ENCODE peak calls at places on chromosomes 13 and 19, in five cellular contexts. One of them, this sample, is unnamed.

GRCh38 chr19:37932985-37933953 is 26.3 kb downstream of the SIPA1L3 start:
- DNase-seq in fibroblast of lung: peak
- DNase-seq in brain microvascular endothelial cell: no peak
- DNase-seq in psoas muscle: peak
- DNase-seq in dorsolateral prefrontal cortex: no peak
- DNase-seq in this sample: no peak

GRCh38 chr19:44738603-44739585 is 9.6 kb upstream of the BCL3 start:
- DNase-seq in dorsolateral prefrontal cortex: no peak
- DNase-seq in brain microvascular endothelial cell: no peak
- DNase-seq in psoas muscle: no peak
- DNase-seq in fibroblast of lung: no peak
- DNase-seq in this sample: no peak

GRCh38 chr19:29404951-29405727 is 120.7 kb upstream of the VSTM2B start:
- DNase-seq in fibroblast of lung: no peak
- DNase-seq in dorsolateral prefrontal cortex: peak
- DNase-seq in brain microvascular endothelial cell: no peak
- DNase-seq in psoas muscle: no peak
- DNase-seq in this sample: peak

GRCh38 chr13:106581268-106581667 is 13.3 kb upstream of the ARGLU1 start:
- DNase-seq in psoas muscle: no peak
- DNase-seq in brain microvascular endothelial cell: no peak
- DNase-seq in fibroblast of lung: no peak
- DNase-seq in dorsolateral prefrontal cortex: no peak
- DNase-seq in this sample: no peak

GRCh38 chr19:2358548-2359173 is 1.4 kb upstream of the TMPRSS9 start:
- DNase-seq in psoas muscle: no peak
- DNase-seq in brain microvascular endothelial cell: no peak
- DNase-seq in dorsolateral prefrontal cortex: no peak
- DNase-seq in fibroblast of lung: no peak
- DNase-seq in this sample: no peak

GRCh38 chr19:32599736-32600157 is 18.8 kb downstream of the PDCD5 start:
- DNase-seq in fibroblast of lung: peak
- DNase-seq in brain microvascular endothelial cell: peak
- DNase-seq in dorsolateral prefrontal cortex: peak
- DNase-seq in psoas muscle: no peak
- DNase-seq in this sample: peak

GRCh38 chr13:42219870-42220269 is 52.1 kb upstream of the AKAP11 start:
- DNase-seq in fibroblast of lung: no peak
- DNase-seq in dorsolateral prefrontal cortex: no peak
- DNase-seq in brain microvascular endothelial cell: no peak
- DNase-seq in psoas muscle: no peak
- DNase-seq in this sample: no peak

GRCh38 chr19:29610574-29611271 is 4.6 kb downstream of the POP4 start:
- DNase-seq in dorsolateral prefrontal cortex: peak
- DNase-seq in fibroblast of lung: peak
- DNase-seq in psoas muscle: peak
- DNase-seq in brain microvascular endothelial cell: peak
- DNase-seq in this sample: peak

GRCh38 chr13:69226427-69226826 is 881.2 kb upstream of the ATXN8OS start:
- DNase-seq in fibroblast of lung: no peak
- DNase-seq in psoas muscle: no peak
- DNase-seq in brain microvascular endothelial cell: no peak
- DNase-seq in dorsolateral prefrontal cortex: no peak
- DNase-seq in this sample: no peak

GRCh38 chr13:72637561-72637960 is 89.9 kb downstream of the MZT1 start:
- DNase-seq in psoas muscle: no peak
- DNase-seq in dorsolateral prefrontal cortex: no peak
- DNase-seq in brain microvascular endothelial cell: no peak
- DNase-seq in fibroblast of lung: no peak
- DNase-seq in this sample: no peak

GRCh38 chr19:10603084-10603872 is 16.2 kb upstream of the AP1M2 start:
- DNase-seq in brain microvascular endothelial cell: no peak
- DNase-seq in psoas muscle: peak
- DNase-seq in dorsolateral prefrontal cortex: no peak
- DNase-seq in fibroblast of lung: no peak
- DNase-seq in this sample: peak

GRCh38 chr19:16316506-16316882 is 8.1 kb upstream of the KLF2 start:
- DNase-seq in brain microvascular endothelial cell: peak
- DNase-seq in psoas muscle: no peak
- DNase-seq in fibroblast of lung: no peak
- DNase-seq in dorsolateral prefrontal cortex: no peak
- DNase-seq in this sample: no peak

GRCh38 chr13:37403776-37404497 is 194.6 kb downstream of the POSTN start:
- DNase-seq in dorsolateral prefrontal cortex: no peak
- DNase-seq in brain microvascular endothelial cell: peak
- DNase-seq in fibroblast of lung: peak
- DNase-seq in psoas muscle: no peak
- DNase-seq in this sample: no peak

GRCh38 chr13:113722921-113723320 is 36.1 kb upstream of the TMEM255B start:
- DNase-seq in dorsolateral prefrontal cortex: no peak
- DNase-seq in brain microvascular endothelial cell: no peak
- DNase-seq in fibroblast of lung: no peak
- DNase-seq in psoas muscle: no peak
- DNase-seq in this sample: no peak

GRCh38 chr19:17859533-17860330 is at the start of gene RPL18A:
- DNase-seq in fibroblast of lung: peak
- DNase-seq in brain microvascular endothelial cell: peak
- DNase-seq in dorsolateral prefrontal cortex: peak
- DNase-seq in psoas muscle: peak
- DNase-seq in this sample: peak

GRCh38 chr19:1830978-1831377 is 17.3 kb downstream of the REXO1 start:
- DNase-seq in psoas muscle: no peak
- DNase-seq in brain microvascular endothelial cell: no peak
- DNase-seq in dorsolateral prefrontal cortex: no peak
- DNase-seq in fibroblast of lung: no peak
- DNase-seq in this sample: no peak

DNA sequence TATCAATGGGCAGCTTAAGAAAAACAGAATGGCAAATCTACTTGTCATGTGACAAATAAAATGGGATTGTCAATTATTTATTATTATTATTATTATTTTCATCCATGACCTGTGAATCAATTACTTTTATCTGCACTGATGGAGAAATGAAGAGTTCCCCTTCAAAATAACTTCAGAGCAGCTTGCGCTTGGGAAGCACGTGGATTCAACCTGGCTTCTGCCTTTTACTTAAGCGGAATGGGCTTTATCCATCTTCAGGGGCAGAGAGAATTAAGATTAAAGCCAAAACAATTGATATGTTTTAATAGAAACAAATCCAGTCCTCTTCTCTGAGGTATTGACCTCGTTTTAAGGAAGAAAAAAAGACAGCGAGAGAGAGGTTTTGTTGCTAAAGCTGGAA is 913 bp downstream of the SACS start:
- DNase-seq in brain microvascular endothelial cell: no peak
- DNase-seq in dorsolateral prefrontal cortex: no peak
- DNase-seq in psoas muscle: no peak
- DNase-seq in fibroblast of lung: no peak
- DNase-seq in this sample: no peak
- H3K4me3 ChIP-seq in brain microvascular endothelial cell: peak
- H3K4me3 ChIP-seq in dorsolateral prefrontal cortex: peak
- H3K4me3 ChIP-seq in psoas muscle: peak
- H3K4me3 ChIP-seq in fibroblast of lung: peak
- H3K4me3 ChIP-seq in this sample: peak

GRCh38 chr13:93344048-93344447 is 117.4 kb downstream of the GPC6 start:
- DNase-seq in fibroblast of lung: no peak
- DNase-seq in brain microvascular endothelial cell: no peak
- DNase-seq in psoas muscle: no peak
- DNase-seq in dorsolateral prefrontal cortex: no peak
- DNase-seq in this sample: no peak
- H3K4me3 ChIP-seq in fibroblast of lung: no peak
- H3K4me3 ChIP-seq in brain microvascular endothelial cell: no peak
- H3K4me3 ChIP-seq in psoas muscle: no peak
- H3K4me3 ChIP-seq in dorsolateral prefrontal cortex: no peak
- H3K4me3 ChIP-seq in this sample: no peak

DNA sequence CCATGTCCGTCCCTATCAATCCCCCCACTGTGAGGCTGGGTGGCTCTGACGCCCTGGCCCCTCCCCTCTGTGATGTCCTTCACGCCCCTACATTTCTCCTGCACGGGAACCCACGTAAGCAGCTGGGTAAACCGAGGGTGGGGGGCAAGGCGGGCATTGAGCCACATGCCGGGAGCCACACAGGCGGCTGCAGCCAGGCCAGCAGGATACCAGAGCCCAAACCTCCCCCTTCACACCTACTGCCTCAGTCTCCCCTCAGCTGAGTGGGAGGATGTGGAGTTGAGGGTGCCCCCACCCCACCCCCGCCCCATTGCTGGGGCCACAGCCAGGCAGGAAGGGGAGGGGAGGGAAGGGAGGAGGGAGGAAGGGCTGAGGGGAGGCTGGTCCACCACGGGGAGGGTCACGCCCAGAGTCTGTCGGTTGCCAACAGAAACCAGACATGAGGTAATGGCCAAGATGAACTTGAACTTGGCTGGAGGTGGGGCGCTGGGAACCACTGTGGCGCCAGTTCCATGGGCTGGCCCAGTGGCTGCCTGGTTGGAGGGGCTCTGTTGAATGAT is 20.9 kb downstream of the SMIM24 start:
- DNase-seq in dorsolateral prefrontal cortex: no peak
- DNase-seq in fibroblast of lung: peak
- DNase-seq in psoas muscle: peak
- DNase-seq in brain microvascular endothelial cell: peak
- DNase-seq in this sample: no peak
- H3K4me3 ChIP-seq in dorsolateral prefrontal cortex: no peak
- H3K4me3 ChIP-seq in fibroblast of lung: no peak
- H3K4me3 ChIP-seq in psoas muscle: no peak
- H3K4me3 ChIP-seq in brain microvascular endothelial cell: peak
- H3K4me3 ChIP-seq in this sample: no peak

DNA sequence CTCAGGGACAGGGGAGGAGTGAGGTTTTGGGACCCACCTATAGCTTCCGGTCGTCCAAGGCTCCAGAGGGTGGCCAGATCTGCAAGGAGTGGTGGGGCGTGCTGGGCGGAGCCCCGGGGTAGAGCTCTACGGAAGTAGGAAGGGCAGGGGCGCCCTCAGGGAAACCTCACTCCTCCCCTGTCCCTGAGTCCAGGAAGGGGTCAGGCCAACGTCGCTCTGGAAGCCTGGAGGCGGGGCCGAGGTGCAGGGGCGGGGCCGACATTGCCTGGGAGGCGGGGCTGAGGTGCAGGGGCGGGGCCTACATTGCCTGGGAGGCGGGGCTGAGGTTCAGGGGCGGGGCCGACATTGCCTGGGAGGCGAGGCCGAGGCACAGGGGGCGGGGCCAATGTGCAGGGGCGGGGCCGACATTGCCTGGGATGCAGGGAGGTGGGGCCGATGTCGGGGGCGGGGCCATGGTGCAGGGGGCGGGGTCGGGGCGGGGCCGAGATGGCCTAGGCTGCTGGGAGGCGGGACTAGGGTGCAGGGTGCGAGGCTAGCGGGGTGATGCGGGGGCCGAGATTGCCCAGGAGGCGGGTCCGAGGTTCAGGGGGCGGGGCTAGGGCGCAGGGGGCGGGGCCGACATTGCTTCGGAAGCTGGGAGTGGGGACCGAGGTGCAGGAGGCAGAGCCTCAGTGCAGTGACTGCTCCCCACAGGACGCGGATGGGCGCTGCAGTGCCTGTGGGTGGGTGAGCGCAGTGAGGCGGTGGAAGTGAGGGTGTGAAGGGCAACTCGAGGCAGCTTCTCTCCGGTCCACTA is 4.9 kb upstream of the PALM start:
- DNase-seq in psoas muscle: peak
- DNase-seq in dorsolateral prefrontal cortex: no peak
- DNase-seq in fibroblast of lung: peak
- DNase-seq in brain microvascular endothelial cell: peak
- DNase-seq in this sample: peak
- H3K4me3 ChIP-seq in psoas muscle: peak
- H3K4me3 ChIP-seq in dorsolateral prefrontal cortex: no peak
- H3K4me3 ChIP-seq in fibroblast of lung: no peak
- H3K4me3 ChIP-seq in brain microvascular endothelial cell: no peak
- H3K4me3 ChIP-seq in this sample: peak

DNA sequence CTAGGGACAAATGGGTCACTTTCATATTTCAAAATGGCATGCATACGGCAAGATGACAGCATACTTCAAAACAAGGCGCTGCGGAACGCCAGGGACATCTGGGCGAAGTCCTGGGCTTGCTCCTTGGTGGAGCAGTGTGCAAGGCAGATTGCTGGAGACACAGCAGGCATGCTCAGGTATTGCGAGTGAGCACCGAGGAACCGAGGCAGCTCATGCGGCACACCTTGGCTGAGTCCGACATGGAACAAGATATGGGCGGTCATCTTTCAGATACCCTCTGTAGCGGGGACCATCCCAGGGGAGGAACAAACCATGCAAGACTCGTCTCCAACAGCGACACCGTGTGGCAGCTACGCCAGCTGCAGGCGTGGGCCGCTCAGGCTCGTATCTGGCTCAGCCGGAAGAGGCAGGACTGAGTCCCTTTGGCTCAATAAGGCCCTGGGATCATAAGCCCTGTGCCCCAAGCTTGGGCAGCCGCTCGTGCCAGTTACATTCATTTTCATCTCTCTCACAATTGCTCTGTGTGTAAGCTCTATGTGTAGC is 112.4 kb downstream of the NUFIP1 start:
- DNase-seq in dorsolateral prefrontal cortex: no peak
- DNase-seq in brain microvascular endothelial cell: no peak
- DNase-seq in fibroblast of lung: no peak
- DNase-seq in psoas muscle: no peak
- DNase-seq in this sample: no peak
- H3K4me3 ChIP-seq in dorsolateral prefrontal cortex: no peak
- H3K4me3 ChIP-seq in brain microvascular endothelial cell: no peak
- H3K4me3 ChIP-seq in fibroblast of lung: no peak
- H3K4me3 ChIP-seq in psoas muscle: no peak
- H3K4me3 ChIP-seq in this sample: no peak

GRCh38 chr19:13865243-13865577 is 11.7 kb upstream of the NANOS3 start:
- DNase-seq in fibroblast of lung: no peak
- DNase-seq in dorsolateral prefrontal cortex: no peak
- DNase-seq in psoas muscle: no peak
- DNase-seq in brain microvascular endothelial cell: no peak
- DNase-seq in this sample: no peak
- H3K4me3 ChIP-seq in fibroblast of lung: peak
- H3K4me3 ChIP-seq in dorsolateral prefrontal cortex: no peak
- H3K4me3 ChIP-seq in psoas muscle: peak
- H3K4me3 ChIP-seq in brain microvascular endothelial cell: peak
- H3K4me3 ChIP-seq in this sample: peak

This sample was measured in HAP-1.